ENCODE peak calls at places on chromosome 5, in four cellular contexts. C is foreskin fibroblast, X is kidney epithelial cell, U is fibroblast of lung. Y is an unnamed sample.

GRCh38 chr5:172554562-172554961 is 86.5 kb upstream of the NEURL1B start:
- DNase-seq in U (no peak), X (no peak), C (no peak), Y (no peak)

GRCh38 chr5:37838933-37839341 is 904 bp downstream of the GDNF start:
- DNase-seq in X (no peak), U (no peak), C (no peak), Y (no peak)

GRCh38 chr5:23507278-23507685 is at the start of gene PRDM9:
- DNase-seq in U (peak; percentile 86), X (peak; percentile 7), C (no peak), Y (peak; percentile 67)

GRCh38 chr5:148060881-148061280 is 2.9 kb upstream of the SPINK5 start:
- DNase-seq in X (no peak), C (no peak), U (no peak), Y (no peak)

GRCh38 chr5:108084105-108084504 is 297.8 kb downstream of the FBXL17 start:
- DNase-seq in X (peak; percentile 2), U (peak; percentile 39), C (no peak), Y (peak; percentile 15)

GRCh38 chr5:155699385-155699784 is 627.6 kb upstream of the SGCD start:
- DNase-seq in X (no peak), U (no peak), C (no peak), Y (no peak)

GRCh38 chr5:31413030-31413812 is 118.7 kb downstream of the DROSHA start:
- DNase-seq in C (no peak), X (no peak), U (no peak), Y (no peak)

GRCh38 chr5:147578228-147579024 is 68.6 kb upstream of the DPYSL3 start:
- DNase-seq in X (no peak), U (peak; percentile 78), C (peak; percentile 39), Y (peak; percentile 71)

GRCh38 chr5:169429044-169429443 is 128.1 kb upstream of the SLIT3 start:
- DNase-seq in X (no peak), C (peak; percentile 76), U (peak; percentile 14), Y (peak; percentile 79)

GRCh38 chr5:40869371-40869770 is 28.2 kb downstream of the CARD6 start:
- DNase-seq in X (no peak), C (no peak), U (no peak), Y (no peak)

GRCh38 chr5:6734781-6735180 is 21.5 kb downstream of the TENT4A start:
- DNase-seq in C (no peak), X (no peak), U (no peak), Y (no peak)

GRCh38 chr5:120895659-120896058 is 431.6 kb downstream of the PRR16 start:
- DNase-seq in X (no peak), U (no peak), C (no peak), Y (no peak)

GRCh38 chr5:157166164-157166493 is at the start of gene GARIN3:
- DNase-seq in U (no peak), X (no peak), C (no peak), Y (no peak)

GRCh38 chr5:2749514-2750025 is 1.9 kb downstream of the IRX2 start:
- DNase-seq in X (no peak), U (no peak), C (no peak), Y (no peak)

GRCh38 chr5:156534906-156535305 is 207.9 kb downstream of the SGCD start:
- DNase-seq in C (no peak), X (no peak), U (peak; percentile 30), Y (peak; percentile 87)

GRCh38 chr5:134864707-134865106 is 9.5 kb upstream of the TXNDC15 start:
- DNase-seq in U (no peak), C (no peak), X (no peak), Y (no peak)

GRCh38 chr5:9350301-9350797 is 195.5 kb downstream of the SEMA5A start:
- DNase-seq in U (no peak), C (peak; percentile 74), X (no peak), Y (peak; percentile 73)

GRCh38 chr5:77718934-77719610 is 57.1 kb downstream of the TBCA start:
- DNase-seq in C (no peak), X (no peak), U (no peak), Y (no peak)

GRCh38 chr5:137735531-137736284 is at the start of gene KLHL3:
- DNase-seq in U (peak; percentile 58), C (no peak), X (peak; percentile 38), Y (peak; percentile 53)

GRCh38 chr5:91378683-91379601 is 4.2 kb downstream of the ARRDC3 start:
- DNase-seq in U (no peak), C (no peak), X (no peak), Y (no peak)

GRCh38 chr5:93925321-93925720 is 183.9 kb upstream of the POU5F2 start:
- DNase-seq in U (no peak), X (no peak), C (no peak), Y (peak; percentile 5)

GRCh38 chr5:78757269-78758053 is 108.9 kb upstream of the LHFPL2 start:
- DNase-seq in X (no peak), U (peak; percentile 69), C (peak; percentile 81), Y (peak; percentile 98)

GRCh38 chr5:100595152-100595811 is 60.1 kb downstream of the FAM174A start:
- DNase-seq in U (peak; percentile 97), X (peak; percentile 85), C (peak; percentile 84), Y (peak; percentile 96)

DNA sequence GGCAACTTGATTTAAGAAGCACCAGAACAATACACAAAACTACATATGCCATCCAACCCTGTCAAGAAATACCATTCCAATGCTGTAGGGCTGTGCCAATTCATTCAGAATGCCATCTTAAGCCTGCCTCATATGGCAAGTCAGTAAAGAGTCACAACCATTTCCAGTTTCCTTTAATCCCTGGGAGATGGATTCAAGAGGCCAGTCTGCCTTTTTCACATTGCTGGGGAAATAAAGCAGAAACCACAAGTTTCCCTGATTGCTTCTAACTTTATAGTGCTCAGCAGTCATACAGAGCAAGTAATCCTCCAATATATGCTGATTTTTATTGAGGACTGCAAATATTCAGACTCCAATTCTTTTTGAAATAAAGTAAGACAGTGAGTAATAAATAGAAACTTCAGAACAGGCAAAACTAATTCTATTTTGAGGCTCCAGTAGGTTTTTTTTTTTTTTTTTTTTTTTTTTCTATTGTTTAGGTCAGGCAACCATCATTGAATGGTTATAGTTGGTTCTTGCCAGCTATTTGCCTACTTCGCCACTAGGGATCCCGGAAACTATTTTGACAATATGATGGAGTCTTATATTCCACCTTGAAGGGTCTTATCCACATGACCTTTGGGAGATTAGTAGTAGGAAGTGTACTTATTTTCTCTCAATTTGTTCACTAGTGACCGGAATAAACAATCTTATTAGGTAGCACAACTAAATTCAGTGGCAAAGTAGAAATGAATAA is 400.9 kb upstream of the MEF2C start:
- DNase-seq in X (no peak), U (no peak), C (no peak), Y (no peak)
- TF ChIP-seq CTCF in X (peak; percentile 8), U (no peak), C (no peak), Y (peak; percentile 14)

GRCh38 chr5:176727983-176728675 is 80.8 kb downstream of the TSPAN17 start:
- DNase-seq in U (no peak), X (no peak), C (no peak), Y (no peak)
- H3K4me3 ChIP-seq in U (no peak overlapping the region), X (no peak overlapping the region), C (no peak overlapping the region), Y (no peak overlapping the region)

GRCh38 chr5:84080908-84081307 is 303.8 kb downstream of the EDIL3 start:
- DNase-seq in C (no peak), U (no peak), X (no peak), Y (no peak)
- TF ChIP-seq CTCF in C (no peak), U (no peak), X (no peak), Y (no peak)

DNA sequence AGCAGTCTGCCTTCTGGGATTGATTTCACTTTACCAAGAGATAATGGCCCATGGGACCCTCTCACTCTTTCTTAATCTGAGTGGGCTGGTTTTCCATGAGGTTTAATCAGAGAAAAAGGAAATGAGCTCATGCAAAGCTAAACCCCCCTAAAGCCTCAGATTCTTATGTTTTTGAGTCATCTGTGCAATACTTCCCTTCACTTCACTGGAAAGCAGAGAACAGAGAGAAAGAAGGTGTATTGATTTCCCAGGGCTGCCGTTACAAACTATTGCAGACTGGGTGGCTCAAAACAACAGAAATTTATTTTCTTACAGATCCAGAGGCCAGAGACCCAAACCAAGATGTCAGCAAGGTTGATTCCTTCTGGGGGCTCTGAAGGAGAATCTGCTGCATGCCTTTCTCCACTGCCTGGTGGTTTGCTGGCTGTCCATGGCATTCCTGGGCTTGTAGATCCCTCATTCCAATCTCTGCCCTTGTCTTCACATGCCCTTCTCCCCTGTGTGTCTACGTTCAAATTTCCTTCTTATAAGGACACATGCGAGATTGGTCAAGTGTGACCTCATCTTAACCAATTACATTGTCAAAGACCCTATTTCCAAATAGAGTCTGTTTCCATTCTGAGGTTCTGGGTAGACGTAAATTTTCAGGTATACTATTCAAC is 84.6 kb upstream of the RAI14 start:
- DNase-seq in C (peak; percentile 51), U (peak; percentile 56), X (peak; percentile 42), Y (peak; percentile 42)
- H3K4me3 ChIP-seq in C (no peak overlapping the region), U (no peak overlapping the region), X (no peak overlapping the region), Y (no peak overlapping the region)

Y was measured in fibroblast of mammary gland.